ENCODE peak calls at places on chromosomes 3 and 15, in five cellular contexts. I is CD8-positive, alpha-beta T cell; J is dorsolateral prefrontal cortex; A is sigmoid colon; G is hepatocyte. B is an unnamed sample.
A peak's percentile ranks its signal among the peaks of the same experiment; 100 is the strongest.

GRCh38 chr3:153977148-153977547 is 144.0 kb upstream of the ARHGEF26 start:
- DNase-seq in I (no peak), J (no peak), A (peak; percentile 66), G (no peak), B (no peak)

GRCh38 chr3:48563382-48563918 is at the start of gene UCN2:
- DNase-seq in I (no peak), J (no peak), A (no peak), G (no peak), B (no peak)

GRCh38 chr15:94412979-94413741 is 181.8 kb downstream of the MCTP2 start:
- DNase-seq in I (no peak), J (no peak), A (no peak), G (peak; percentile 48), B (no peak)

GRCh38 chr15:88258021-88258641 is 1.6 kb upstream of the NTRK3 start:
- DNase-seq in I (no peak), J (peak; percentile 79), A (no peak), G (peak; percentile 53), B (no peak)

GRCh38 chr3:48440590-48440958 is 517 bp downstream of the TMA7 start:
- DNase-seq in I (no peak), J (no peak), A (no peak), G (peak; percentile 32), B (no peak)

GRCh38 chr3:99418709-99419108 is 219.7 kb upstream of the COL8A1 start:
- DNase-seq in I (no peak), J (no peak), A (no peak), G (no peak), B (no peak)

GRCh38 chr15:90060797-90061196 is 41.5 kb downstream of the IDH2 start:
- DNase-seq in I (no peak), J (no peak), A (no peak), G (no peak), B (no peak)

GRCh38 chr3:151135548-151136337 is 50.3 kb downstream of the MED12L start:
- DNase-seq in I (peak; percentile 17), J (peak; percentile 54), A (no peak), G (no peak), B (no peak)

GRCh38 chr3:11548721-11549131 is 95.0 kb downstream of the VGLL4 start:
- DNase-seq in I (no peak), J (peak; percentile 56), A (peak; percentile 70), G (no peak), B (no peak)

GRCh38 chr15:52331490-52332240 is 36.1 kb upstream of the MYO5C start:
- DNase-seq in I (peak; percentile 44), J (peak; percentile 41), A (no peak), G (peak; percentile 45), B (no peak)

GRCh38 chr3:134078169-134078821 is 48.6 kb upstream of the SLCO2A1 start:
- DNase-seq in I (no peak), J (no peak), A (no peak), G (no peak), B (no peak)

GRCh38 chr3:17894434-17895060 is 152.1 kb upstream of the TBC1D5 start:
- DNase-seq in I (peak; percentile 9), J (no peak), A (no peak), G (peak; percentile 49), B (no peak)

GRCh38 chr3:102329561-102329960 is 105.3 kb upstream of the ZPLD1 start:
- DNase-seq in I (no peak), J (no peak), A (no peak), G (no peak), B (no peak)

GRCh38 chr15:32700501-32701150 is 17.2 kb upstream of the GREM1 start:
- DNase-seq in I (no peak), J (no peak), A (no peak), G (peak; percentile 48), B (no peak)

GRCh38 chr3:188869628-188870027 is 302.1 kb upstream of the TPRG1 start:
- DNase-seq in I (no peak), J (no peak), A (no peak), G (no peak), B (no peak)

GRCh38 chr3:133457465-133458067 is 57.7 kb downstream of the BFSP2 start:
- DNase-seq in I (no peak), J (no peak), A (no peak), G (no peak), B (no peak)

GRCh38 chr3:181915556-181915955 is 203.8 kb downstream of the SOX2 start:
- DNase-seq in I (no peak), J (no peak), A (no peak), G (no peak), B (no peak)

GRCh38 chr3:152620395-152620794 is 214.5 kb upstream of the P2RY1 start:
- DNase-seq in I (no peak), J (no peak), A (no peak), G (no peak), B (no peak)

GRCh38 chr15:33701304-33701696 is 267.0 kb upstream of the CHRM5 start:
- DNase-seq in I (no peak), J (no peak), A (no peak), G (no peak), B (no peak)

GRCh38 chr3:40623567-40623966 is 98.8 kb downstream of the ZNF621 start:
- DNase-seq in I (no peak), J (no peak), A (no peak), G (no peak), B (no peak)

GRCh38 chr3:32817195-32817560 is 619 bp upstream of the TRIM71 start:
- DNase-seq in I (no peak), J (no peak), A (no peak), G (peak; percentile 68), B (peak; percentile 50)

GRCh38 chr3:168047190-168047795 is 48.4 kb downstream of the GOLIM4 start:
- DNase-seq in I (no peak), J (no peak), A (no peak), G (peak; percentile 81), B (no peak)

GRCh38 chr3:124514681-124515080 is 215.6 kb upstream of the UMPS start:
- DNase-seq in I (no peak), J (no peak), A (no peak), G (no peak), B (no peak)

GRCh38 chr3:62131620-62132019 is 241.7 kb downstream of the FEZF2 start:
- DNase-seq in I (no peak), J (no peak), A (no peak), G (no peak), B (no peak)

GRCh38 chr3:187944391-187945179 is 199.3 kb upstream of the BCL6 start:
- DNase-seq in I (no peak), J (no peak), A (no peak), G (no peak), B (no peak)

GRCh38 chr3:171349392-171349791 is 110.8 kb downstream of the TNIK start:
- DNase-seq in I (no peak), J (no peak), A (no peak), G (no peak), B (no peak)

GRCh38 chr15:63380828-63381282 is 791 bp downstream of the CA12 start:
- DNase-seq in I (no peak), J (no peak), A (no peak), G (no peak), B (no peak)

GRCh38 chr3:186121271-186121670 is 12.4 kb upstream of the ETV5 start:
- DNase-seq in I (no peak), J (no peak), A (no peak), G (no peak), B (no peak)

GRCh38 chr15:50068016-50068415 is 51.0 kb downstream of the ATP8B4 start:
- DNase-seq in I (no peak), J (no peak), A (no peak), G (peak; percentile 40), B (no peak)

GRCh38 chr15:87871738-87872315 is 384.7 kb downstream of the NTRK3 start:
- DNase-seq in I (no peak), J (no peak), A (no peak), G (no peak), B (no peak)

GRCh38 chr3:46849686-46850467 is 13.4 kb downstream of the MYL3 start:
- DNase-seq in I (no peak), J (no peak), A (no peak), G (no peak), B (peak; percentile 57)

GRCh38 chr15:73712107-73712506 is 27.9 kb downstream of the CD276 start:
- DNase-seq in I (no peak), J (no peak), A (no peak), G (no peak), B (no peak)
- TF ChIP-seq CTCF in I (no peak), J (peak; percentile 24), A (no peak), G (no peak), B (no peak)

GRCh38 chr3:51390600-51391074 is 448 bp upstream of the RBM15B start:
- DNase-seq in I (no peak), J (no peak), A (no peak), G (no peak), B (no peak)
- TF ChIP-seq CTCF in I (no peak), J (no peak), A (peak; percentile 91), G (no peak), B (no peak)

GRCh38 chr3:183447206-183448001 is 19.0 kb upstream of the MCF2L2 start:
- DNase-seq in I (peak; percentile 53), J (peak; percentile 93), A (peak; percentile 92), G (peak; percentile 94), B (peak; percentile 94)
- TF ChIP-seq CTCF in I (no peak), J (peak; percentile 56), A (no peak), G (no peak), B (peak; percentile 50)

DNA sequence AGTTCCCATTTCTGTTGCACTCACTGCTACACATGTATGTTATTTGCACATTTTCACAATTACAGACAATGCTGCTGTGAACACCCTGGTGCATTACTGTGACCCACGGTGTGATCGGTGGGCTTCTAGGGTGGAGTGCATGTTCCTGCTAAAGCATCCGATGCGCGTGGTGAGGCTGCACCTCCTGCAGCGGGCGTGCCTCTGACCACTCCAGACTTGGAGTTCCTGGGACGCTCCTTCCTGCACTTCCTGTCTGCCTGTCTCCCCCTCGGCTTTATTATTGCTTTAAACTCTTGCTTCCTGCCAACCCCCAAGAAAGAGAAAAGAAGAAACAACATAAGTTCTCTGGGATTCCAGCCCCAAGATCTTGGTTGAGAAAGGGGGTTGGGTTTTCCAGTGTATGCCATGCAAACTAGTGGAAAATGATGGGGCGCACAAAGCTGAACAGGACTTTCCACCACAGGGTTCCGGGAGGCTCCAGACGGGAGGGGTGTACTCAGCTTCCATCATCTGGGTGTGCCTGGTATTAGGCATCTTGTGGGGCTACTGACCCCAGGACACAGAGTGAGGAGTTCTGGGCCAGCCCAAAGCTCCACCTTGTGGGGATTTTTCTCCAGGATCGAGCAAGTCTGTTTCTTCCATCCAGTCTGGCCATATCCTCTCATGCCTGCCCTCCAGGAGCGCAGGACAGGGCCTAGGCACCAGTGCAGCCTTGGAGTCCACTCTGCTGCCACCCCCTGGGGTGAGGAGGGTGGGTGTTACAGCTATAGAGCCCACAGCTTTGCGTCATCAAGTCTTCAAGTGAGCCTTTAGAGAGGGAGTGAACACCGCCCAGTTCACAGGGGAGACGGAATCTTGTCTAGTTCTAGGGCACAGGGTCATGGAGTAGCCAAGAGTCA is 11.2 kb downstream of the RPL32 start:
- DNase-seq in I (no peak), J (no peak), A (no peak), G (no peak), B (no peak)
- TF ChIP-seq CTCF in I (no peak), J (no peak), A (no peak), G (peak; percentile 11), B (no peak)

DNA sequence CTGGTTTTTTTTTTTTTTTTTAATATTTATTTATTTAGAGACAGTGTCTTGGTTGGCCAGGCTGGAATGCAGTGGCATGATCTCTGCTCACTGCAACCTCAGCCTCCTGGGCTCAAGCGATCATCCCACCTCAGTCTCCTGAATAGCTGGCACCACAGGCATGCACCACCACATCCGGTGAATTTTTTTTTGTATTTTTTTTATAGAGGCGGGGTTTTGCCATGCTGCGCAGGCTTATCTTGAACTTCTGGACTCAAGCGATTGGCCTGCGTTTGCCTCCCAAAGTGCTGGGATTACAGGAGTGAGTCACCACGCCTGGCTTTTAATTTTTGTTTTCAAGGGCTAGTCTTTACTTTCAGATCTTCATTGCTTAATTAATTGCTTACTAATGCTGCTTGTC is 13.1 kb downstream of the PCCB start:
- DNase-seq in I (no peak), J (no peak), A (no peak), G (no peak), B (no peak)
- TF ChIP-seq CTCF in I (no peak), J (no peak), A (no peak), G (no peak), B (no peak)